ENCODE peak calls at places on chromosomes 1 and 21, in four cellular contexts. E is activated naive CD8-positive, alpha-beta T cell treated with anti-CD3 and anti-CD28 coated beads, Interleukin-2, amount 50 U/mL, for 24 hours; N is left ventricle myocardium superior; J is cardiac muscle cell. T is an unnamed sample.

GRCh38 chr21:26842300-26842699 is 2.9 kb downstream of the ADAMTS1 start:
- DNase-seq in E (no peak), N (no peak), J (no peak), T (no peak)

GRCh38 chr21:28538987-28539622 is 453.6 kb downstream of the LTN1 start:
- DNase-seq in E (no peak), N (no peak), J (no peak), T (no peak)

GRCh38 chr1:154198756-154199562 is 7.1 kb upstream of the TPM3 start:
- DNase-seq in E (peak; percentile 27), N (no peak), J (peak; percentile 70), T (no peak)

GRCh38 chr1:23916209-23917131 is 3.3 kb upstream of the CNR2 start:
- DNase-seq in E (peak; percentile 67), N (peak; percentile 65), J (peak; percentile 79), T (peak; percentile 79)

GRCh38 chr1:240619901-240620621 is 8.1 kb upstream of the GREM2 start:
- DNase-seq in E (no peak), N (no peak), J (no peak), T (no peak)

GRCh38 chr1:166827426-166827825 is 11.8 kb upstream of the POGK start:
- DNase-seq in E (no peak), N (no peak), J (no peak), T (no peak)

GRCh38 chr21:35505067-35505466 is 456.0 kb upstream of the RUNX1 start:
- DNase-seq in E (no peak), N (no peak), J (no peak), T (no peak)

GRCh38 chr1:240031414-240031813 is 60.3 kb upstream of the FMN2 start:
- DNase-seq in E (no peak), N (no peak), J (no peak), T (no peak)

GRCh38 chr1:169103443-169103842 is 3.0 kb upstream of the ATP1B1 start:
- DNase-seq in E (no peak), N (no peak), J (no peak), T (no peak)

GRCh38 chr21:45471229-45472052 is 66.5 kb downstream of the COL18A1 start:
- DNase-seq in E (no peak), N (peak; percentile 67), J (no peak), T (peak; percentile 74)

GRCh38 chr1:9909222-9910046 is 635 bp downstream of the CTNNBIP1 start:
- DNase-seq in E (peak; percentile 53), N (peak; percentile 60), J (no peak), T (peak; percentile 77)

GRCh38 chr1:245153081-245153644 is 1.6 kb upstream of the KIF26B start:
- DNase-seq in E (peak; percentile 71), N (peak; percentile 47), J (peak; percentile 89), T (peak; percentile 44)

GRCh38 chr1:70992521-70992920 is 55.1 kb downstream of the PTGER3 start:
- DNase-seq in E (no peak), N (no peak), J (no peak), T (no peak)

T was measured in right cardiac atrium.